ENCODE peak calls at places on chromosomes 5 and 9, in eight cellular contexts. One of them, this sample, is unnamed.

GRCh38 chr5:75265731-75266130 is 29.1 kb upstream of the ANKRD31 start:
- DNase-seq in cardiac muscle cell: peak; percentile 55
- DNase-seq in fibroblast of lung: peak; percentile 53
- DNase-seq in neural progenitor cell: peak; percentile 35
- DNase-seq in prostate gland: no peak
- DNase-seq in heart left ventricle: no peak
- DNase-seq in sigmoid colon: no peak
- DNase-seq in hepatocyte: peak; percentile 53
- DNase-seq in this sample: no peak

GRCh38 chr9:75775966-75776691 is 114.3 kb upstream of the PCSK5 start:
- DNase-seq in neural progenitor cell: no peak
- DNase-seq in heart left ventricle: no peak
- DNase-seq in fibroblast of lung: no peak
- DNase-seq in prostate gland: no peak
- DNase-seq in sigmoid colon: no peak
- DNase-seq in cardiac muscle cell: no peak
- DNase-seq in hepatocyte: no peak
- DNase-seq in this sample: no peak

GRCh38 chr5:35926389-35927051 is 11.9 kb downstream of the CAPSL start:
- DNase-seq in prostate gland: peak; percentile 42
- DNase-seq in neural progenitor cell: peak; percentile 76
- DNase-seq in fibroblast of lung: peak; percentile 65
- DNase-seq in heart left ventricle: no peak
- DNase-seq in hepatocyte: peak; percentile 80
- DNase-seq in cardiac muscle cell: peak; percentile 63
- DNase-seq in sigmoid colon: no peak
- DNase-seq in this sample: no peak

GRCh38 chr9:33466565-33467495 is 6.9 kb downstream of the NOL6 start:
- DNase-seq in hepatocyte: peak; percentile 79
- DNase-seq in fibroblast of lung: peak; percentile 36
- DNase-seq in cardiac muscle cell: peak; percentile 56
- DNase-seq in heart left ventricle: peak; percentile 57
- DNase-seq in prostate gland: peak; percentile 64
- DNase-seq in neural progenitor cell: peak; percentile 75
- DNase-seq in sigmoid colon: peak; percentile 76
- DNase-seq in this sample: peak; percentile 31

GRCh38 chr5:178287791-178288105 is 55.1 kb upstream of the PHYKPL start:
- DNase-seq in fibroblast of lung: no peak
- DNase-seq in cardiac muscle cell: peak; percentile 8
- DNase-seq in sigmoid colon: no peak
- DNase-seq in neural progenitor cell: no peak
- DNase-seq in hepatocyte: no peak
- DNase-seq in heart left ventricle: no peak
- DNase-seq in prostate gland: no peak
- DNase-seq in this sample: no peak

GRCh38 chr5:33489481-33490067 is 48.8 kb downstream of the TARS1 start:
- DNase-seq in heart left ventricle: no peak
- DNase-seq in neural progenitor cell: peak; percentile 14
- DNase-seq in cardiac muscle cell: no peak
- DNase-seq in sigmoid colon: no peak
- DNase-seq in prostate gland: no peak
- DNase-seq in hepatocyte: no peak
- DNase-seq in fibroblast of lung: no peak
- DNase-seq in this sample: no peak

GRCh38 chr5:53151713-53152458 is 42.3 kb upstream of the MOCS2 start:
- DNase-seq in sigmoid colon: no peak
- DNase-seq in cardiac muscle cell: peak; percentile 88
- DNase-seq in hepatocyte: peak; percentile 63
- DNase-seq in heart left ventricle: no peak
- DNase-seq in neural progenitor cell: no peak
- DNase-seq in prostate gland: peak; percentile 9
- DNase-seq in fibroblast of lung: peak; percentile 92
- DNase-seq in this sample: no peak

GRCh38 chr5:170377027-170377426 is 12.1 kb downstream of the KCNMB1 start:
- DNase-seq in hepatocyte: no peak
- DNase-seq in prostate gland: no peak
- DNase-seq in sigmoid colon: peak; percentile 61
- DNase-seq in fibroblast of lung: no peak
- DNase-seq in neural progenitor cell: no peak
- DNase-seq in cardiac muscle cell: no peak
- DNase-seq in heart left ventricle: no peak
- DNase-seq in this sample: no peak

GRCh38 chr5:16459451-16459850 is 6.1 kb downstream of the ZNF622 start:
- DNase-seq in cardiac muscle cell: no peak
- DNase-seq in hepatocyte: no peak
- DNase-seq in heart left ventricle: no peak
- DNase-seq in sigmoid colon: no peak
- DNase-seq in fibroblast of lung: peak; percentile 41
- DNase-seq in prostate gland: no peak
- DNase-seq in neural progenitor cell: no peak
- DNase-seq in this sample: no peak

GRCh38 chr5:115978779-115979178 is 16.5 kb downstream of the LVRN start:
- DNase-seq in heart left ventricle: no peak
- DNase-seq in sigmoid colon: no peak
- DNase-seq in fibroblast of lung: no peak
- DNase-seq in cardiac muscle cell: no peak
- DNase-seq in prostate gland: no peak
- DNase-seq in hepatocyte: no peak
- DNase-seq in neural progenitor cell: no peak
- DNase-seq in this sample: no peak

GRCh38 chr5:123269851-123270250 is 153.4 kb downstream of the CEP120 start:
- DNase-seq in prostate gland: no peak
- DNase-seq in neural progenitor cell: no peak
- DNase-seq in heart left ventricle: no peak
- DNase-seq in hepatocyte: no peak
- DNase-seq in cardiac muscle cell: no peak
- DNase-seq in fibroblast of lung: no peak
- DNase-seq in sigmoid colon: no peak
- DNase-seq in this sample: no peak

GRCh38 chr9:94672811-94673487 is 33.6 kb upstream of the FBP1 start:
- DNase-seq in neural progenitor cell: no peak
- DNase-seq in heart left ventricle: no peak
- DNase-seq in prostate gland: no peak
- DNase-seq in hepatocyte: no peak
- DNase-seq in cardiac muscle cell: peak; percentile 69
- DNase-seq in fibroblast of lung: peak; percentile 56
- DNase-seq in sigmoid colon: no peak
- DNase-seq in this sample: no peak

GRCh38 chr5:82153082-82153481 is 125.1 kb downstream of the RPS23 start:
- DNase-seq in fibroblast of lung: peak; percentile 56
- DNase-seq in prostate gland: no peak
- DNase-seq in heart left ventricle: no peak
- DNase-seq in hepatocyte: no peak
- DNase-seq in neural progenitor cell: no peak
- DNase-seq in cardiac muscle cell: no peak
- DNase-seq in sigmoid colon: no peak
- DNase-seq in this sample: no peak

GRCh38 chr9:127118597-127119318 is 3.7 kb downstream of the ANGPTL2 start:
- DNase-seq in cardiac muscle cell: no peak
- DNase-seq in fibroblast of lung: no peak
- DNase-seq in hepatocyte: no peak
- DNase-seq in neural progenitor cell: peak; percentile 43
- DNase-seq in sigmoid colon: peak; percentile 19
- DNase-seq in prostate gland: no peak
- DNase-seq in heart left ventricle: no peak
- DNase-seq in this sample: no peak
- H3K4me3 ChIP-seq in cardiac muscle cell: no peak overlapping the region
- H3K4me3 ChIP-seq in fibroblast of lung: no peak overlapping the region
- H3K4me3 ChIP-seq in hepatocyte: no peak overlapping the region
- H3K4me3 ChIP-seq in neural progenitor cell: no peak overlapping the region
- H3K4me3 ChIP-seq in sigmoid colon: no peak overlapping the region
- H3K4me3 ChIP-seq in prostate gland: no peak overlapping the region
- H3K4me3 ChIP-seq in heart left ventricle: no peak overlapping the region
- H3K4me3 ChIP-seq in this sample: no peak overlapping the region

GRCh38 chr5:2688586-2688985 is 62.9 kb downstream of the IRX2 start:
- DNase-seq in sigmoid colon: peak; percentile 22
- DNase-seq in cardiac muscle cell: no peak
- DNase-seq in heart left ventricle: no peak
- DNase-seq in fibroblast of lung: no peak
- DNase-seq in hepatocyte: no peak
- DNase-seq in neural progenitor cell: no peak
- DNase-seq in prostate gland: no peak
- DNase-seq in this sample: no peak
- H3K4me1 ChIP-seq in sigmoid colon: no peaks in the 10 kb centered on the region
- H3K4me1 ChIP-seq in cardiac muscle cell: no peaks in the 10 kb centered on the region
- H3K4me1 ChIP-seq in heart left ventricle: no peaks in the 10 kb centered on the region
- H3K4me1 ChIP-seq in fibroblast of lung: no peaks in the 10 kb centered on the region
- H3K4me1 ChIP-seq in hepatocyte: no peaks in the 10 kb centered on the region
- H3K4me1 ChIP-seq in neural progenitor cell: peaks cover 9% of the 10 kb centered on the region
- H3K4me1 ChIP-seq in prostate gland: no peaks in the 10 kb centered on the region
- H3K4me1 ChIP-seq in this sample: no peaks in the 10 kb centered on the region

DNA sequence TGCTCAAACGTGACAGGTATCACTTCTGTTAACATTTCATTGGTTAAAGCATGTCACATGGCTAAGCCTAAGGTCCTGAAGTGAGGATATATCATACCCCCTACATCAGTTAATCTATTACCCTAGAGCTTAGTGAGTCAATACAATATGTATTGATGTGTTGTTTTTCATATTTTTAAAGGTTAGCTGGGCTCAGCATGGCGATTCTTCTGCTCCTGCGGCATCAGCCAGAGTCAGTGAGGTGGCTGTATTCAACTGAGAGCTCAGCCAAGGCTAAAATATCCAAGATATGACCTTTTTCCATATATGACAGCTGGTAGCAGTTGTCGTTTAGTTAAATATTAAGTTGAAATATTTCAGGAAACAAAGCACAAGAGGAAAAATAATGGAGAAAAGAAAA is 38.5 kb upstream of the MPDZ start:
- DNase-seq in prostate gland: no peak
- DNase-seq in hepatocyte: no peak
- DNase-seq in sigmoid colon: no peak
- DNase-seq in neural progenitor cell: no peak
- DNase-seq in heart left ventricle: no peak
- DNase-seq in fibroblast of lung: no peak
- DNase-seq in cardiac muscle cell: no peak
- DNase-seq in this sample: no peak
- TF ChIP-seq CTCF in prostate gland: no peak
- TF ChIP-seq CTCF in hepatocyte: no peak
- TF ChIP-seq CTCF in sigmoid colon: no peak
- TF ChIP-seq CTCF in neural progenitor cell: no peak
- TF ChIP-seq CTCF in heart left ventricle: no peak
- TF ChIP-seq CTCF in fibroblast of lung: no peak
- TF ChIP-seq CTCF in cardiac muscle cell: no peak
- TF ChIP-seq CTCF in this sample: no peak

DNA sequence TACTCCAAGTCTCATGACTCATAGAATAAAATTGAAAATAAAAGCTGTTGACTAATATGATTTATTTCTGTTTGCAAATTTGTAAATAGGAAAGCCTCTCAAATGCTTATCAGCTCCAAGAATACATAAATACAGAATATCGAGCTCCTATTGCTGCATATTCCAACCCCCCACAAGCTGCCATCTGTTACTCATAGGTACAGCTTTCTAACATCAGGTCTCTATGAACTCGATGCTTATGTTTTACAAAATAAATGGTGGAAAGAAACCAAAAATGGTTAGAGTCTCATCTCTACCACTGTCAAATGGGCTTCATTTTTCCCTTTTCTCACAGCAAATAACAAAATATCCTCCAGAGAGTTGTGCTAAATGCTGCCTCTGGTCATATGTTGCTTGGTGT is 631.6 kb upstream of the CDH18 start:
- DNase-seq in prostate gland: no peak
- DNase-seq in cardiac muscle cell: no peak
- DNase-seq in neural progenitor cell: no peak
- DNase-seq in hepatocyte: no peak
- DNase-seq in sigmoid colon: no peak
- DNase-seq in heart left ventricle: no peak
- DNase-seq in fibroblast of lung: no peak
- DNase-seq in this sample: no peak
- H3K4me3 ChIP-seq in prostate gland: no peak overlapping the region
- H3K4me3 ChIP-seq in cardiac muscle cell: no peak overlapping the region
- H3K4me3 ChIP-seq in neural progenitor cell: no peak overlapping the region
- H3K4me3 ChIP-seq in hepatocyte: no peak overlapping the region
- H3K4me3 ChIP-seq in sigmoid colon: no peak overlapping the region
- H3K4me3 ChIP-seq in heart left ventricle: no peak overlapping the region
- H3K4me3 ChIP-seq in fibroblast of lung: no peak overlapping the region
- H3K4me3 ChIP-seq in this sample: no peak overlapping the region

DNA sequence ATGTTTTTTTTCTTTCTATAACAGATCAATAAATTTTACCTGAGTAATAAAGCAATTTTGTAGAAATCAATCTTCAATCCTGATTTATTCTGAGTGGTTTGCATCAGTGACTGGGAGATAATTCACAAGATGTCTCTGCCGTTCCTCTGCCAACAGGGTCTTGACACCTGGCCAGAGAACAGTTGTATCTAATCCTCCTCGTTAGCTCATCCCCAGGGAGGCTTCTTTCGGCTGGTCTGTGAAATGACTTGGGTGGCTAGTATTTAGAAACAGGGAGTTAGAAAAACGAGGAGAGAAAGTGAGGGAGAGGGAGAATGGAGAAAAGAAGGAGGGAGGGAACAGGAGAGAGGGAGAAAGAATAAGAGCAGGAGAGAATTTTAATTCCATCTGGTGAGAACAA is 600.3 kb upstream of the TLE4 start:
- DNase-seq in sigmoid colon: no peak
- DNase-seq in neural progenitor cell: no peak
- DNase-seq in hepatocyte: no peak
- DNase-seq in fibroblast of lung: no peak
- DNase-seq in cardiac muscle cell: no peak
- DNase-seq in heart left ventricle: no peak
- DNase-seq in prostate gland: no peak
- DNase-seq in this sample: no peak
- H3K4me1 ChIP-seq in sigmoid colon: no peaks in the 10 kb centered on the region
- H3K4me1 ChIP-seq in neural progenitor cell: peaks cover 26% of the 10 kb centered on the region
- H3K4me1 ChIP-seq in hepatocyte: peaks cover 4% of the 10 kb centered on the region
- H3K4me1 ChIP-seq in fibroblast of lung: no peaks in the 10 kb centered on the region
- H3K4me1 ChIP-seq in cardiac muscle cell: no peaks in the 10 kb centered on the region
- H3K4me1 ChIP-seq in heart left ventricle: no peaks in the 10 kb centered on the region
- H3K4me1 ChIP-seq in prostate gland: no peaks in the 10 kb centered on the region
- H3K4me1 ChIP-seq in this sample: no peaks in the 10 kb centered on the region

DNA sequence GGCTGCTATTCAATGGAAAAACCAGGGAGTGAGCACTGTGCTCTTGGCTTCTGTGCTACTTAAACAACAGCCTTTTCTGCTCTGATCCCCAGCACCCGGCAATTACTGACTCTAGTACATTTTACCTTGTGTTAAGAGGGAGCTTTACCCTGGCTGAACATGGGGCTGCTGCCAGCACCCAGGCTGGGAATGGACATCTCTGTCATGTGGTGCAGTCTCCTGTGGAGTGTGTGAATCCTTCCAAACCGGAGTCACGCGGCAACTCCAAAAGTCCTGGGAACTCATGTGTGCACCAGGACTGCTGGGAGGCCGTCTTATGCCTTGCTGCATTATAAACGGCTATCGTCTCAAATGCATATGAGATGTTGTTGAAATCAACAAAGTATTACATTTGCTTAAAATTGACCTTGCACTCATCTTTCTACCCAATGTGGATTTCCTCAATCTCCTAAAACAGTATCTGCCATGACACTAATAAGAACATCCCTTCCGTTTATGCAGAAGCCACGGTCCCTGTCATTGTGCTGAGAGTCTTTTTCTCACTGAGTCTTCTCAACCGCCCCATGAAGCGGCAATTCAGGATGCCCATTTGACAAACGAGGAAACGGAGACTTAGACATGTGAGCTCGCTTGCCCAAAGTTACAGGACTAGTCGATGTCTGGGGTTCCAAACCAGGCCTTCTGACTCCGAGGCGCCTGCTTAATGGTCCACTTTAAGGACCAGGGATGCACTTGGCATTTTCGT is 884 bp upstream of the GSN start:
- DNase-seq in neural progenitor cell: no peak
- DNase-seq in heart left ventricle: no peak
- DNase-seq in prostate gland: no peak
- DNase-seq in sigmoid colon: peak; percentile 95
- DNase-seq in fibroblast of lung: no peak
- DNase-seq in hepatocyte: no peak
- DNase-seq in cardiac muscle cell: no peak
- DNase-seq in this sample: no peak
- TF ChIP-seq CTCF in neural progenitor cell: no peak
- TF ChIP-seq CTCF in heart left ventricle: no peak
- TF ChIP-seq CTCF in prostate gland: no peak
- TF ChIP-seq CTCF in sigmoid colon: no peak
- TF ChIP-seq CTCF in fibroblast of lung: peak; percentile 10
- TF ChIP-seq CTCF in hepatocyte: no peak
- TF ChIP-seq CTCF in cardiac muscle cell: no peak
- TF ChIP-seq CTCF in this sample: no peak

This sample was measured in pancreas.